ENCODE peak calls at places on chromosome 22, in five cellular contexts. V is stimulated activated CD4-positive, alpha-beta T cell treated with anti-CD3 and anti-CD28 coated beads, Interleukin-4, amount 100 ng/mL, for 48 hours; G is CD8-positive, alpha-beta T cell; F is lower leg skin; D is ACHN. Y is an unnamed sample.
A peak's percentile ranks its signal among the peaks of the same experiment; 100 is the strongest.

GRCh38 chr22:25567305-25567704 is 2.8 kb downstream of the GRK3 start:
- DNase-seq in V (no peak), G (no peak), F (no peak), D (no peak), Y (no peak)

GRCh38 chr22:47089796-47090460 is 327.5 kb downstream of the TBC1D22A start:
- DNase-seq in V (no peak), G (no peak), F (peak; percentile 77), D (no peak), Y (no peak)

GRCh38 chr22:43182726-43183125 is 4.2 kb downstream of the TTLL12 start:
- DNase-seq in V (no peak), G (no peak), F (no peak), D (no peak), Y (no peak)

GRCh38 chr22:37281646-37282384 is 493 bp upstream of the CYTH4 start:
- DNase-seq in V (no peak), G (no peak), F (no peak), D (no peak), Y (no peak)

GRCh38 chr22:29820941-29821789 is 16.9 kb downstream of the ASCC2 start:
- DNase-seq in V (peak; percentile 8), G (no peak), F (peak; percentile 92), D (peak; percentile 72), Y (no peak)

GRCh38 chr22:22848364-22848866 is 39.2 kb upstream of the IGLL5 start:
- DNase-seq in V (peak; percentile 68), G (peak; percentile 61), F (peak; percentile 92), D (peak; percentile 52), Y (peak; percentile 77)

GRCh38 chr22:37162221-37163095 is 12.7 kb upstream of the IL2RB start:
- DNase-seq in V (peak; percentile 57), G (peak; percentile 77), F (no peak), D (no peak), Y (no peak)

GRCh38 chr22:36733271-36733670 is 29.7 kb upstream of the CACNG2 start:
- DNase-seq in V (no peak), G (no peak), F (peak; percentile 40), D (no peak), Y (peak; percentile 5)

GRCh38 chr22:50528682-50529415 is 963 bp downstream of the TYMP start:
- DNase-seq in V (no peak), G (peak; percentile 12), F (no peak), D (no peak), Y (no peak)

GRCh38 chr22:38314140-38314991 is 2.9 kb downstream of the CSNK1E start:
- DNase-seq in V (no peak), G (no peak), F (no peak), D (no peak), Y (no peak)

GRCh38 chr22:17234144-17234623 is 14.9 kb upstream of the ADA2 start:
- DNase-seq in V (no peak), G (no peak), F (no peak), D (no peak), Y (peak; percentile 82)

GRCh38 chr22:41048791-41049717 is 43.3 kb upstream of the EP300 start:
- DNase-seq in V (no peak), G (no peak), F (peak; percentile 91), D (no peak), Y (peak; percentile 84)

GRCh38 chr22:25651332-25651731 is 86.9 kb downstream of the GRK3 start:
- DNase-seq in V (no peak), G (no peak), F (no peak), D (no peak), Y (no peak)

GRCh38 chr22:19942886-19943664 is 1.5 kb upstream of the TXNRD2 start:
- DNase-seq in V (no peak), G (no peak), F (no peak), D (peak; percentile 41), Y (no peak)

GRCh38 chr22:20036119-20036518 is 15.2 kb downstream of the TANGO2 start:
- DNase-seq in V (no peak), G (no peak), F (no peak), D (no peak), Y (no peak)

GRCh38 chr22:32904044-32904443 is 102.5 kb downstream of the TIMP3 start:
- DNase-seq in V (no peak), G (no peak), F (no peak), D (peak; percentile 14), Y (no peak)

GRCh38 chr22:30858976-30859713 is 109.4 kb downstream of the MORC2 start:
- DNase-seq in V (no peak), G (no peak), F (peak; percentile 68), D (no peak), Y (no peak)

GRCh38 chr22:27474711-27475547 is 326.6 kb downstream of the MN1 start:
- DNase-seq in V (no peak), G (no peak), F (no peak), D (peak; percentile 96), Y (no peak)